ENCODE peak calls at places on chromosomes 16 and 17, in five cellular contexts. One of them, this sample, is unnamed. For H3K27me3, the result is how much of the 10 kb centered on the place peaks cover.

GRCh38 chr16:80899804-80900592 is 95.6 kb upstream of the CDYL2 start:
- DNase-seq in fibroblast of lung: peak
- DNase-seq in neural progenitor cell: no peak
- DNase-seq in cardiac muscle cell: no peak
- DNase-seq in upper lobe of right lung: peak
- DNase-seq in this sample: no peak

GRCh38 chr17:77473615-77474226 is 333.0 kb downstream of the SEC14L1 start:
- DNase-seq in fibroblast of lung: no peak
- DNase-seq in neural progenitor cell: no peak
- DNase-seq in cardiac muscle cell: no peak
- DNase-seq in upper lobe of right lung: no peak
- DNase-seq in this sample: no peak

GRCh38 chr17:65531508-65532431 is 29.7 kb downstream of the AXIN2 start:
- DNase-seq in fibroblast of lung: peak
- DNase-seq in neural progenitor cell: peak
- DNase-seq in cardiac muscle cell: peak
- DNase-seq in upper lobe of right lung: peak
- DNase-seq in this sample: no peak

GRCh38 chr16:55323637-55324490 is at the start of gene IRX6:
- DNase-seq in fibroblast of lung: no peak
- DNase-seq in neural progenitor cell: peak
- DNase-seq in cardiac muscle cell: peak
- DNase-seq in upper lobe of right lung: peak
- DNase-seq in this sample: no peak

GRCh38 chr17:67293251-67294203 is 48.5 kb upstream of the HELZ start:
- DNase-seq in fibroblast of lung: peak
- DNase-seq in neural progenitor cell: peak
- DNase-seq in cardiac muscle cell: peak
- DNase-seq in upper lobe of right lung: peak
- DNase-seq in this sample: no peak

GRCh38 chr16:75238132-75238852 is 13.1 kb downstream of the BCAR1 start:
- DNase-seq in fibroblast of lung: peak
- DNase-seq in neural progenitor cell: peak
- DNase-seq in cardiac muscle cell: peak
- DNase-seq in upper lobe of right lung: peak
- DNase-seq in this sample: no peak

GRCh38 chr17:75568412-75569255 is 19.0 kb upstream of the MYO15B start:
- DNase-seq in fibroblast of lung: no peak
- DNase-seq in neural progenitor cell: no peak
- DNase-seq in cardiac muscle cell: no peak
- DNase-seq in upper lobe of right lung: no peak
- DNase-seq in this sample: no peak

GRCh38 chr17:13362341-13363122 is 239.2 kb downstream of the HS3ST3A1 start:
- DNase-seq in fibroblast of lung: peak
- DNase-seq in neural progenitor cell: peak
- DNase-seq in cardiac muscle cell: no peak
- DNase-seq in upper lobe of right lung: no peak
- DNase-seq in this sample: no peak

GRCh38 chr17:66255112-66255511 is 25.9 kb upstream of the APOH start:
- DNase-seq in fibroblast of lung: peak
- DNase-seq in neural progenitor cell: peak
- DNase-seq in cardiac muscle cell: peak
- DNase-seq in upper lobe of right lung: no peak
- DNase-seq in this sample: no peak

GRCh38 chr16:85853641-85854545 is 45.1 kb upstream of the IRF8 start:
- DNase-seq in fibroblast of lung: no peak
- DNase-seq in neural progenitor cell: no peak
- DNase-seq in cardiac muscle cell: no peak
- DNase-seq in upper lobe of right lung: no peak
- DNase-seq in this sample: no peak

DNA sequence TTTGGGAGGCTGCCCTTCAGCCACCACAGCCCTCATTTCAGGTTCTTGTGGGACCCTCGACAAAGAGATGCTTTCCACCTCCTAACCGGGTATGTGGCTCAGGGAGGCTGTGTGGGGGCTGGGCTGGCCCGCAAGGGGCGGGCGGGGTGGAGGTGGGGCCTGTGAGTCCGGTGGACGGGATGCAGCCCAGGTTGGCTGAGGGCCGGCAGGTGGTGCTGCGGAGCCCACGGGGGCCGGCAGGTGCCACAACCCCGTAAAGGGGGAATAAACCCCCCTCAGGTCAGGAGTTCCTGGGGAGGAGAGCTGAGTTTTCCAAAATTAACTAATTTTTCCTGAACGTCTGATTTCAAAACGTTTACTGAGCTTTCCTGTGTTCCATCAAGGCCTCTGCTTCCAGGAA is 4.9 kb upstream of the CIAO3 start:
- DNase-seq in fibroblast of lung: no peak
- DNase-seq in neural progenitor cell: peak
- DNase-seq in cardiac muscle cell: peak
- DNase-seq in upper lobe of right lung: peak
- DNase-seq in this sample: no peak
- TF ChIP-seq CTCF in fibroblast of lung: no peak
- TF ChIP-seq CTCF in neural progenitor cell: peak
- TF ChIP-seq CTCF in cardiac muscle cell: peak
- TF ChIP-seq CTCF in upper lobe of right lung: peak
- TF ChIP-seq CTCF in this sample: peak

GRCh38 chr17:28716740-28717577 is 709 bp downstream of the RAB34 start:
- DNase-seq in fibroblast of lung: peak
- DNase-seq in neural progenitor cell: peak
- DNase-seq in cardiac muscle cell: peak
- DNase-seq in upper lobe of right lung: peak
- DNase-seq in this sample: no peak
- H3K4me3 ChIP-seq in fibroblast of lung: peak
- H3K4me3 ChIP-seq in neural progenitor cell: peak
- H3K4me3 ChIP-seq in cardiac muscle cell: peak
- H3K4me3 ChIP-seq in upper lobe of right lung: peak
- H3K4me3 ChIP-seq in this sample: peak

DNA sequence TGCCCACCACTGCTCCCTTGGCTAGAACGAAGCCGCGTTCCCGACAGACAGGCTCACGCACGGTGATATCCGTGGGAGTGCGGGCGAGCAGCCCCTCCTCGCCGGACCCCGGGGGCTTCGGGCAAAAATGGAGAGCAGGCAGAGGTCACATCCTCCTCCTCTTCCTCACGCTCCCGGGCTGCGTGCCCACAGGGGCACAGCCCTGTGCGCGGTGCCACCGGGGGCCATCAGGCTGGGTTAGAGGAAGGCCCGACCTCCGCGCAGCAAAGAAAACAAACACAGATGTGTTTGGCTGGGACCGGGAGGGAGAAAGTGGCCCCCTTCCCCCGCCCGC is 519 bp upstream of the NTN1 start:
- DNase-seq in fibroblast of lung: no peak
- DNase-seq in neural progenitor cell: no peak
- DNase-seq in cardiac muscle cell: no peak
- DNase-seq in upper lobe of right lung: no peak
- DNase-seq in this sample: no peak
- H3K27me3 ChIP-seq in fibroblast of lung: under half
- H3K27me3 ChIP-seq in neural progenitor cell: half or more
- H3K27me3 ChIP-seq in cardiac muscle cell: half or more
- H3K27me3 ChIP-seq in upper lobe of right lung: half or more
- H3K27me3 ChIP-seq in this sample: under half

GRCh38 chr16:8924214-8924613 is 39.5 kb downstream of the USP7 start:
- DNase-seq in fibroblast of lung: no peak
- DNase-seq in neural progenitor cell: no peak
- DNase-seq in cardiac muscle cell: no peak
- DNase-seq in upper lobe of right lung: peak
- DNase-seq in this sample: no peak
- TF ChIP-seq CTCF in fibroblast of lung: no peak
- TF ChIP-seq CTCF in neural progenitor cell: no peak
- TF ChIP-seq CTCF in cardiac muscle cell: no peak
- TF ChIP-seq CTCF in upper lobe of right lung: no peak
- TF ChIP-seq CTCF in this sample: no peak

DNA sequence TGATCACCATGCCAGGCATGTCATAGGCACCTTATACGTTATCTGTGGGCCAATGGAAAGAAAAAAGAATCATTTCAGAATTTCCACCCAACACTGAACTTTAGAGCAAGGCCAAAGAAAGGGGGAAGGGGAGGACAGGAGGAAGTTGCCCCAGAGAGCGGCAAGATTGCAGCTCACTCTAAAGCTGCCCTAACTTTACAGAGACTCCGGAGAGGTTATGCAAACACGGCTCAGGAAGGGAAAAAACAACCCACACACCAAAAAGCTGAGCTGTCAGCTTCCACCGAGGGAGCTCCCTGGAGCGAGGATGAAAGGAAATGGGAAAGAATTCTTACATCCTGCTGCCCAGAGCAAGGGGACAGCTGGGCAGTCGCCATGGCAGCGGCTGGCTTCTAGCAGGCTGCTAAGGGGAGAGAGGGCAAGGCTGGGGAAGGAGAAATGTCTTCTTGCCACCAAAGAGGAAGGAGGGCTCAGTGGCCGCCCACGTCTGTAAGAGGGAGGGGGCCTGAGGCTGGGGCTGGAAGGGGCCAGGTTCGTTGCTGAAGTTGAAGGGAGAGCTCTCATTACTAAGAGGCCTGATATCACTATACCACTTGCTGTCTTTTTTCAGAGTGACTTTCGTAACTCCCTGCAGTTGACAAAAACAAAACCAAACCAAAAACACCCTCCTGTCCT is 18.2 kb downstream of the COTL1 start:
- DNase-seq in fibroblast of lung: peak
- DNase-seq in neural progenitor cell: peak
- DNase-seq in cardiac muscle cell: peak
- DNase-seq in upper lobe of right lung: peak
- DNase-seq in this sample: no peak
- H3K4me3 ChIP-seq in fibroblast of lung: peak
- H3K4me3 ChIP-seq in neural progenitor cell: peak
- H3K4me3 ChIP-seq in cardiac muscle cell: no peak
- H3K4me3 ChIP-seq in upper lobe of right lung: peak
- H3K4me3 ChIP-seq in this sample: peak

DNA sequence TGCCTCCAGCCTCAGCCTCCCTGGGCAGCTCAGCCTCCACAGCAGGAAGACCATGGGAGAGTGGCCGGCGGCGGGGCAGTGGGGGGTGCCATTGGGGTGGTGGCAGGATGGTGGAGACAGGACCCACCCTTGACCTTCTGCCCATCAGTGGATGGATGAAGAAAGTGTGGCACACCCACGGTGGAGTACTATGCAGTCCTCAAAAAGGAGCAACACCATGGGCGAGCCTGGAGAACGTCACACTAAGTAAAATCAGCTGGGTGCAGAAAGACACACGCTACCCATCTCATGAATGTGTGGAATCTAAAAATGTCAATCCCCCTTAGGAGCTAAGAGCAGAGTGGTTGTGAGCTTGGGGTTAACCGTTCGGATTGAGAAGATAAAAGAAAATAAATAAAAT is 34.8 kb upstream of the ACSF3 start:
- DNase-seq in fibroblast of lung: no peak
- DNase-seq in neural progenitor cell: no peak
- DNase-seq in cardiac muscle cell: no peak
- DNase-seq in upper lobe of right lung: no peak
- DNase-seq in this sample: no peak
- H3K27me3 ChIP-seq in fibroblast of lung: under half
- H3K27me3 ChIP-seq in neural progenitor cell: under half
- H3K27me3 ChIP-seq in cardiac muscle cell: under half
- H3K27me3 ChIP-seq in upper lobe of right lung: under half
- H3K27me3 ChIP-seq in this sample: under half

GRCh38 chr16:83599789-83600462 is 207.9 kb upstream of the HSBP1 start:
- DNase-seq in fibroblast of lung: no peak
- DNase-seq in neural progenitor cell: no peak
- DNase-seq in cardiac muscle cell: no peak
- DNase-seq in upper lobe of right lung: no peak
- DNase-seq in this sample: no peak

GRCh38 chr16:83606486-83607030 is 201.2 kb upstream of the HSBP1 start:
- DNase-seq in fibroblast of lung: no peak
- DNase-seq in neural progenitor cell: no peak
- DNase-seq in cardiac muscle cell: no peak
- DNase-seq in upper lobe of right lung: no peak
- DNase-seq in this sample: no peak

GRCh38 chr16:83603981-83604570 is 203.7 kb upstream of the HSBP1 start:
- DNase-seq in fibroblast of lung: no peak
- DNase-seq in neural progenitor cell: no peak
- DNase-seq in cardiac muscle cell: no peak
- DNase-seq in upper lobe of right lung: no peak
- DNase-seq in this sample: no peak

GRCh38 chr16:83602797-83603735 is 204.7 kb upstream of the HSBP1 start:
- DNase-seq in fibroblast of lung: no peak
- DNase-seq in neural progenitor cell: no peak
- DNase-seq in cardiac muscle cell: no peak
- DNase-seq in upper lobe of right lung: no peak
- DNase-seq in this sample: no peak
- TF ChIP-seq CTCF in fibroblast of lung: no peak
- TF ChIP-seq CTCF in neural progenitor cell: no peak
- TF ChIP-seq CTCF in cardiac muscle cell: no peak
- TF ChIP-seq CTCF in upper lobe of right lung: no peak
- TF ChIP-seq CTCF in this sample: no peak

GRCh38 chr16:57528499-57529323 is 7.7 kb downstream of the CCDC102A start:
- DNase-seq in fibroblast of lung: no peak
- DNase-seq in neural progenitor cell: peak
- DNase-seq in cardiac muscle cell: no peak
- DNase-seq in upper lobe of right lung: peak
- DNase-seq in this sample: no peak
- H3K4me3 ChIP-seq in fibroblast of lung: no peak
- H3K4me3 ChIP-seq in neural progenitor cell: peak
- H3K4me3 ChIP-seq in cardiac muscle cell: no peak
- H3K4me3 ChIP-seq in upper lobe of right lung: no peak
- H3K4me3 ChIP-seq in this sample: no peak

This sample was measured in BJ.